ENCODE peak calls at places on chromosomes 7 and 10, in five cellular contexts. B, I, A, D and C are unnamed samples.
A peak's percentile ranks its signal among the peaks of the same experiment; 100 is the strongest.

GRCh38 chr7:6475433-6476186 is 27.9 kb upstream of the DAGLB start:
- DNase-seq in D (no peak), A (no peak), B (no peak), I (no peak), C (no peak)

GRCh38 chr10:33893502-33893901 is 559.0 kb upstream of the NRP1 start:
- DNase-seq in B (no peak), I (no peak), D (no peak), A (no peak), C (no peak)

GRCh38 chr7:44244282-44244681 is 43.5 kb downstream of the YKT6 start:
- DNase-seq in A (no peak), I (peak; percentile 9), B (no peak), D (no peak), C (no peak)

GRCh38 chr7:96720843-96721242 is 11.2 kb upstream of the SEM1 start:
- DNase-seq in A (no peak), D (no peak), B (no peak), I (peak; percentile 76), C (no peak)

GRCh38 chr10:48306870-48307531 is 524 bp downstream of the MAPK8 start:
- DNase-seq in I (peak; percentile 26), B (peak; percentile 76), A (peak; percentile 71), D (no peak), C (peak; percentile 60)

GRCh38 chr7:135100856-135101255 is 47.0 kb upstream of the TMEM140 start:
- DNase-seq in B (no peak), A (no peak), D (no peak), I (peak; percentile 49), C (no peak)

GRCh38 chr7:90766814-90767564 is 170.9 kb downstream of the CDK14 start:
- DNase-seq in I (peak; percentile 70), D (peak; percentile 35), A (no peak), B (peak; percentile 75), C (peak; percentile 58)

GRCh38 chr7:16129431-16130126 is 291.8 kb downstream of the CRPPA start:
- DNase-seq in B (no peak), A (no peak), I (peak; percentile 86), D (no peak), C (no peak)

GRCh38 chr7:13097508-13097907 is 410.1 kb downstream of the ARL4A start:
- DNase-seq in B (no peak), D (no peak), A (no peak), I (no peak), C (no peak)

DNA sequence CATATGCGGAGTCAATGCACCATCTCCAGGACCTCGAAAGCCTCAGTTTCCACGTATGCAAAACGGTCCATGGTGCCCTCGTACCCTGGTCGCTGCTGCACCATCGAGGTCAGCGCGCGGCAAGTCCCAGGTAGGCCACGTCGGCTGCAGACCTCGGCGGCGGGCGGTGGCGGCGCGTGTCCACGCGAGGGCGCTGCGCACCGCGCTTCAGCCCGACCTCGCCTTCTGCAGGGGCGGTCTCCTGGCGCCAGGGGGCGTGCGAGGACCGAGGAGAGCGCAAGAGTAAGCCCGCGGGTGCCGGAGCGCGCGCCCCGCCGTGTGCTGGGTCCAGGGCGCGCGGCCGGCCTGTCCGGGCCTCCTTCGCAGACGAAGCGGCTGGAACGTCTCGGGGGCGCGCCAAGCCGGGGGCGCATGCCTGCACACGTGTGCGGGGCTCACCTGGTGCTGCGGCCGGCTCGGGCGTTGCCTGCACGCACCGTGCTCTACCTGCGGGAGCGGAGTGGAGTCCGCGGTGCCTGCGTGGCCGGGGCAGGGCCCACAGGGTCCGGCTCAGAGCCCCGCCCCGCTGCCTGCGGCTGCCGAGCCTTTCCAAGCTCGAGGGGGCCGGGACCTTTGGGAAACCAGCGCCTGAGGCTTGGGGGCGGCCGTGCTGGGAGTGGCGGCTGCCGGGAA is 54.0 kb downstream of the GLRX3 start:
- DNase-seq in I (peak; percentile 83), D (peak; percentile 79), B (peak; percentile 95), A (peak; percentile 87), C (peak; percentile 89)
- H3K27ac ChIP-seq in I (no peak overlapping the region), D (no peak overlapping the region), B (peak overlapping the region; percentile 29), A (no peak overlapping the region), C (no peak overlapping the region)

DNA sequence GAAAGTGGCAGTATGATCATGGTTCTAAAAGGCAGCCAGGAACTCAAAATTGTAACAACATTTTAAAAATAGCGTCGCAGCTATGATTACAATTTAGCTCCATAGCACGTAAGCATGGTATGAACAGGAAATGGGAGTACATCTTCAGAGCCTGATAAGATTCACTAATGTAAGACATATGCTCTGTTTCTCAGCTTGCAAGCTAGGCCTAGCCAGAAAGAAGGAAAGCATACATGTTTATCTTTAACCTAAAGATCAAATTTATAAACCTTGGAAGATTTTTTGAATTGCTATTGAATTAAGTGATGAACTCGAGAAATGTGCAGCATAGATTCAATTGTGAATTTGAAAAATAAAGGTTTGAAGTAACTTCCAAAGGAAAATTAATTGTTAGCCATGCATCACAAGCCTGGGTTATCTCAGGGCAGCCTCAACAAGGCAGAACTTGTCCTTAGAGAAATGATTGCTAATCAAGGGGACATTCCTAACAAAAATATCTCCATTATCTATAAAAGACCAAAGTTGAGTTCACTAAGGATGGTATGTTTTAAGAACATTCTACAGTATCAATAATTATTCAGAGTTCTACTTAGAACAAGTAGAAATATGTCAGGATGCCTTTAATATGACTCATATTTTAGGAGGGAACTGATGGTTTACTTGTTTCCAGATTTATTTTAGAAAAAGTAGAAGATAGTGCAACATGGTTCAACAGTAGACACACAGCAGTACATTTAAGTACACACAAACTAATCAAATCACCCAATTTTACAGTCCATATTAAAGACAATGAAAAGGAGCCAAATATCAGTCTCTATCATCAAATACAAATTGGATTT is 38.8 kb upstream of the SEPTIN7 start:
- DNase-seq in D (no peak), B (no peak), A (no peak), I (no peak), C (no peak)
- H3K27ac ChIP-seq in D (peak overlapping the region; percentile 27), B (no peak overlapping the region), A (no peak overlapping the region), I (no peak overlapping the region), C (no peak overlapping the region)

DNA sequence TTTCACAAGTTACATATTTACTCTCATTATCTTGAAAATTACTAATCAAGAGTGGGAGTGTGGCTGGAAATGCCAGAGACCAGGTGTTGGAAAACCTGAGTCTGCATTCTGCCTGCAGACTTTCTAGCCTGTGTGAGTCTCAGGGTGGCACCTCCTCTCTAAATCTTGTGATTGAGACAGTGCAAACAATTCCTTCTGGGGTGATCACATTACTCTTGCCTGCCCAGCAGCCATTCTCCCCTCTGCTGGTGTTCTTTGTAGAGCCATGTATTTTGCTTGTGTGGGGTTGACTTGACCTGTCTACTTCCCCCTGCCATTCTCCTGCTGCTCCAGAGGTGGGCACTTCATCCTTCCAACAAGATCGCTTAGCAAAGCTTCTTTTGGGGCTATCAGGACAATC is 101.1 kb downstream of the RAPGEF5 start:
- DNase-seq in I (no peak), D (no peak), A (no peak), B (no peak), C (no peak)
- H3K27ac ChIP-seq in I (no peak overlapping the region), D (no peak overlapping the region), A (no peak overlapping the region), B (no peak overlapping the region), C (no peak overlapping the region)

GRCh38 chr7:92831716-92832622 is 4.4 kb downstream of the CDK6 start:
- DNase-seq in I (peak; percentile 64), A (no peak), D (no peak), B (no peak), C (no peak)
- H3K27ac ChIP-seq in I (peak overlapping the region; percentile 66), A (peak overlapping the region; percentile 73), D (peak overlapping the region; percentile 84), B (no peak overlapping the region), C (peak overlapping the region; percentile 81)

GRCh38 chr7:77282897-77283296 is 83.3 kb upstream of the FGL2 start:
- DNase-seq in I (no peak), B (no peak), A (no peak), D (no peak), C (no peak)
- H3K27ac ChIP-seq in I (no peak overlapping the region), B (no peak overlapping the region), A (no peak overlapping the region), D (no peak overlapping the region), C (no peak overlapping the region)